ENCODE peak calls at places on chromosome 14, in seven cellular contexts. Y is HepG2, J is WTC11, F is GM12878, R is HCT116, E is H1, M is K562. Q is an unnamed sample.

GRCh38 chr14:66249544-66249943 is 236.6 kb upstream of the CCDC196 start:
- DNase-seq in E (no peak), M (no peak), J (no peak), Y (no peak), F (no peak), R (no peak), Q (no peak)

GRCh38 chr14:61876362-61877049 is 114.3 kb downstream of the SNAPC1 start:
- DNase-seq in Y (no peak), F (no peak), M (no peak), E (no peak), R (no peak), J (no peak), Q (no peak)

GRCh38 chr14:103001651-103002396 is 55.5 kb downstream of the CDC42BPB start:
- DNase-seq in Y (no peak), J (no peak), E (no peak), R (no peak), M (no peak), F (peak), Q (no peak)

GRCh38 chr14:45038865-45039264 is 45.1 kb upstream of the PRPF39 start:
- DNase-seq in M (peak), F (no peak), E (no peak), R (no peak), Y (no peak), J (no peak), Q (no peak)

GRCh38 chr14:91115986-91116385 is 2.1 kb downstream of the DGLUCY start:
- DNase-seq in R (no peak), F (no peak), Y (no peak), M (no peak), E (no peak), J (no peak), Q (no peak)

GRCh38 chr14:77848031-77848430 is 48.1 kb downstream of the ADCK1 start:
- DNase-seq in E (no peak), F (no peak), J (no peak), R (no peak), Y (no peak), M (no peak), Q (no peak)

GRCh38 chr14:88599761-88600439 is 37.1 kb downstream of the ZC3H14 start:
- DNase-seq in M (no peak), E (no peak), F (peak), Y (no peak), R (no peak), J (no peak), Q (no peak)

GRCh38 chr14:46259536-46259935 is 392.0 kb downstream of the RPL10L start:
- DNase-seq in J (peak), F (no peak), E (no peak), R (no peak), Y (no peak), M (no peak), Q (peak)

GRCh38 chr14:103543721-103544626 is 15.0 kb downstream of the TRMT61A start:
- DNase-seq in M (no peak), E (no peak), Y (no peak), R (no peak), F (no peak), J (no peak), Q (no peak)

GRCh38 chr14:64191756-64192155 is 102.4 kb downstream of the ESR2 start:
- DNase-seq in M (no peak), Y (no peak), R (no peak), E (no peak), F (no peak), J (no peak), Q (no peak)

GRCh38 chr14:26323781-26324363 is 274.0 kb downstream of the NOVA1 start:
- DNase-seq in F (no peak), E (no peak), J (no peak), M (no peak), Y (no peak), R (no peak), Q (no peak)
- TF ChIP-seq SP1 in F (no peak), E (no peak), J (no peak), M (no peak), Y (no peak), R (no peak), Q (no peak)

GRCh38 chr14:81727243-81727642 is 193.6 kb upstream of the SEL1L start:
- DNase-seq in J (no peak), R (no peak), F (no peak), E (no peak), Y (no peak), M (no peak), Q (no peak)
- TF ChIP-seq SP1 in J (no peak), R (no peak), F (no peak), E (no peak), Y (no peak), M (no peak), Q (no peak)

DNA sequence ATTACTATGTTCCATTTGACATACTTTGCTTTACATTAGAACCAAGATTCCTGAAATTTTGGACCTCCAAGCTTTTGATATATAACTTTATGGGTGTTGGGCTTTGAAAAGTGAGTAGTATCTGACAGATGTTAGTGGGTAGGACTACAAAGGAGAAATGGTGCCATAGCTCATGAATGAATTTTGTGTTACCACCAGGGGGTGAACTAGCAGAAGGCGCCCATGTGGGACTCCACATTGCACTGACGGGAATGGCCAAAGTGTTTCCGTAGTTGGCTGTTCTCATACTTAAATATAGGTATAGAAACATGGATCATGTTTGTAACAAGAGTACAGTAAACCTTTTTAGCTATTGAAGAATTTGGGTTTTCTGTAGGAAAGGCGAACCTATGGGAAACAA is 337.5 kb downstream of the FLRT2 start:
- DNase-seq in M (peak), F (no peak), Y (no peak), R (no peak), J (peak), E (no peak), Q (no peak)
- TF ChIP-seq SP1 in M (no peak), F (no peak), Y (no peak), R (no peak), J (no peak), E (no peak), Q (no peak)

GRCh38 chr14:23884541-23884904 is 69.0 kb upstream of the DHRS4 start:
- DNase-seq in J (no peak), R (no peak), F (no peak), M (no peak), E (no peak), Y (no peak), Q (no peak)

GRCh38 chr14:23887536-23887935 is 66.0 kb upstream of the DHRS4 start:
- DNase-seq in F (no peak), Y (no peak), E (no peak), R (no peak), J (no peak), M (no peak), Q (no peak)

GRCh38 chr14:23881292-23881691 is 72.3 kb upstream of the DHRS4 start:
- DNase-seq in J (no peak), F (no peak), Y (no peak), M (no peak), R (no peak), E (no peak), Q (no peak)

GRCh38 chr14:23882884-23883283 is 70.7 kb upstream of the DHRS4 start:
- DNase-seq in E (no peak), J (no peak), M (no peak), F (no peak), R (no peak), Y (no peak), Q (no peak)

GRCh38 chr14:23883684-23884540 is 69.7 kb upstream of the DHRS4 start:
- DNase-seq in J (no peak), Y (peak), E (no peak), F (no peak), R (no peak), M (no peak), Q (no peak)
- TF ChIP-seq SP1 in J (no peak), Y (no peak), E (no peak), F (no peak), R (no peak), M (no peak), Q (no peak)

GRCh38 chr14:93133476-93133875 is 17.8 kb upstream of the ITPK1 start:
- DNase-seq in Y (no peak), J (no peak), E (no peak), M (no peak), F (no peak), R (no peak), Q (no peak)

GRCh38 chr14:93142854-93143652 is 27.3 kb upstream of the ITPK1 start:
- DNase-seq in Y (peak), F (no peak), M (no peak), R (no peak), E (no peak), J (no peak), Q (no peak)

GRCh38 chr14:93136009-93136408 is 20.3 kb upstream of the ITPK1 start:
- DNase-seq in R (no peak), Y (no peak), F (no peak), J (no peak), M (no peak), E (no peak), Q (no peak)

GRCh38 chr14:93135399-93135798 is 19.7 kb upstream of the ITPK1 start:
- DNase-seq in F (no peak), E (no peak), M (no peak), J (no peak), Y (no peak), R (no peak), Q (no peak)

GRCh38 chr14:93137864-93138263 is 22.1 kb upstream of the ITPK1 start:
- DNase-seq in M (peak), R (no peak), J (peak), Y (peak), E (no peak), F (no peak), Q (peak)
- TF ChIP-seq SP1 in M (no peak), R (no peak), J (no peak), Y (no peak), E (no peak), F (no peak), Q (no peak)

DNA sequence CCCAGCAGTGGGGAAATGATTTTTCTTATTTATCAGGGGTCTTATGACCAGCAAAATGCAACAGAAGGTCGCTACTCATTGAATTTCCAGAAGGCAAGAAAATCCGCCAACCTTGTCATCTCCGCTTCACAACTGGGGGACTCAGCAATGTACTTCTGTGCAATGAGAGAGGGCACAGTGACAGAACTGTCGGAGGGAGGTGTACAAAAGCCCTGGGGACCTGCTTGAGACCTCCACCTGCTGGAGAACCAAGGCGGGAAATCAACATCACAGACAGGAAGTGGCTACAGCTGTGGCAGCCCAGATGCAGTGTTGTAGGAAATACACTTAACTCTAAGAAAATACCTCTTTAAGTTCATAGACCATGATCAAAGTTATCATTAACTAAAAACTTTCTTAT is 250.9 kb upstream of the OR4E1 start:
- DNase-seq in E (no peak), M (no peak), Y (no peak), R (no peak), J (peak), F (peak), Q (no peak)
- TF ChIP-seq SP1 in E (no peak), M (no peak), Y (no peak), R (no peak), J (no peak), F (no peak), Q (no peak)

GRCh38 chr14:71403673-71404072 is 496.4 kb downstream of the PCNX1 start:
- DNase-seq in E (no peak), Y (peak), J (no peak), F (peak), R (peak), M (peak), Q (peak)
- TF ChIP-seq SP1 in E (no peak), Y (no peak), J (no peak), F (no peak), R (no peak), M (no peak), Q (no peak)

DNA sequence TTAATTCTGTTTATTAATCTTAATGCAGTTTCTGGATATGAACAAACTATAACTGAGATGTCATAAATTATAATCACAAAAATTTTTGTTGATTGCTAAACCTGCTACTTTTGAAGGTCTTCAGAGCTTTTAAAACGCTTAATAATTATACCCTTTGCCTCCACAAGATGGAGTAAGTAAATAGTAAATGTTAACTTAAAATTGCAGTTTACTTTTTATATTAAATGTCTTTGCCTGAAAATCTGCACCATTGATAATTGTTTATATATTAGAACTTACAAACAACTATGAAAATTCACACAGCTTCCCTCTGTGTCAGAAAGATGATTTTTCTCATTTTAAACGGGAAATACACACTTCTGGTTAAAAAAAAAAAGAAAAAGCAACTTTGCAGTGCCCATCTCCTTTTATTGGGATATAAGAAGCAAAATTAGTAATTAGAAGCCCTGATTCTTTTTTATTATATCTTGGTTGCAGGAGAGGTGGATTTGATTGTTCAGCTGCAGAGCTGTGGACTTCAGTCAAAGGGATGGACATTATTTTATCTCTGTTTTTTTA is 35.6 kb downstream of the SCFD1 start:
- DNase-seq in R (no peak), F (no peak), M (no peak), Y (peak), E (no peak), J (no peak), Q (no peak)
- TF ChIP-seq SP1 in R (no peak), F (no peak), M (no peak), Y (no peak), E (no peak), J (no peak), Q (no peak)

DNA sequence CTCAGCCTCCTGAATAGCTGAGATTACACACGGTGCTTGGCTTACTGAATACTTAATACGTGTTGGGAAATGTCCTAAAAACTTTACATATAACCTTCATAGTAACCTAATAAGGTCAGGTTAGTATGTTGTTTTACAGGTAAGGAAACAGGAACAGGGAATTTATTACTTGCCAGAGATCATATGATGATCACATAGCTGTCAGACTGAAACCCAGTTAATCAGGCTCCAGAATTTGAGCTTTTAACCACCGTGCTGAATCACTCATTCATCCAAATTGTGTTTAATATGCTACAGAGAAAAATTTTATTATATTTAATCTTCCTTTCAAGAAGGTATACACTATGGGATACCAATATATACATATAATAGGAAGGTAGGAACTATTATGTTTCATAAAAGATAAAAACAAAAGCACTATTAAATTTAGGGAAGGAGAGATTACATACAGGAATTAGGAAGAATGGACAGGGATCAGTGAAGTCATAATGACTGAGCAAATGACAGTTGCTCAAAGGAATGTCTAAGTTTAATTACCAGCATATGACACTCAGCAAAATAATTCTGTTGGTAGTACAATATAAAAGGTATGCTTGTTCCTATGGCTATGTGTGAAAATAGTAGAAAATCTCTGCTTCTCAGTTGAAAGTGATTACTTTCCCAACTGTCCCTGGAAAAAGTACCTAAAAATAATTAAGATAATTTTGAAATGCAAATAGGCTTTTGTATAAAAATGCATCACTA is 59.3 kb downstream of the HEATR5A start:
- DNase-seq in M (no peak), Y (no peak), J (no peak), R (no peak), E (no peak), F (no peak), Q (no peak)
- TF ChIP-seq SP1 in M (no peak), Y (no peak), J (no peak), R (no peak), E (no peak), F (no peak), Q (no peak)